ENCODE peak calls at places on chromosomes 16 and 17, in eight cellular contexts. J is AML-193; I is OCI-M1; X is CD4-positive, CD25-positive, alpha-beta regulatory T cell; C is psoas muscle; Q is iPS-NIHi11; H is T-helper 2 cell; U is HTR-8/SVneo. F is an unnamed sample.

GRCh38 chr17:46979023-46979870 is at the start of gene RPRML:
- DNase-seq in C (peak), H (peak), U (peak), Q (peak), J (no peak), I (no peak), X (peak), F (no peak)

GRCh38 chr17:1617620-1618174 is 10.9 kb downstream of the SLC43A2 start:
- DNase-seq in I (peak), X (no peak), J (no peak), Q (no peak), U (no peak), C (peak), H (no peak), F (no peak)

GRCh38 chr17:50905460-50905803 is 39.3 kb upstream of the TOB1 start:
- DNase-seq in C (no peak), I (no peak), J (no peak), U (no peak), Q (no peak), X (no peak), H (no peak), F (no peak)

GRCh38 chr17:76432712-76433336 is 20.1 kb downstream of the UBE2O start:
- DNase-seq in X (peak), Q (no peak), J (peak), H (no peak), C (no peak), U (no peak), I (peak), F (no peak)

GRCh38 chr17:4604111-4604644 is 19.8 kb downstream of the SMTNL2 start:
- DNase-seq in Q (no peak), C (peak), I (peak), X (no peak), J (no peak), U (no peak), H (no peak), F (no peak)

GRCh38 chr16:19753815-19754643 is 36.0 kb downstream of the IQCK start:
- DNase-seq in H (no peak), Q (no peak), C (no peak), I (no peak), J (no peak), U (peak), X (no peak), F (no peak)

GRCh38 chr16:2026461-2027023 is at the start of gene NHERF2:
- DNase-seq in J (no peak), Q (peak), U (no peak), H (no peak), C (no peak), X (peak), I (no peak), F (no peak)

GRCh38 chr16:80346160-80346632 is 194.6 kb upstream of the DYNLRB2 start:
- DNase-seq in I (no peak), X (no peak), C (no peak), U (no peak), Q (no peak), J (no peak), H (no peak), F (no peak)

GRCh38 chr16:66900721-66901441 is 17.8 kb downstream of the CDH16 start:
- DNase-seq in H (no peak), I (peak), X (no peak), J (no peak), Q (peak), C (peak), U (no peak), F (no peak)

F was measured in SIG-M5.